ENCODE peak calls at places on chromosomes 6 and 20, in eight cellular contexts. H is spleen, B is heart left ventricle, U is tibial nerve, E is adrenal gland, M is IMR-90, I is vagina, D is A549. Q is an unnamed sample.

GRCh38 chr6:161088676-161089328 is 97.2 kb downstream of the MAP3K4 start:
- DNase-seq in M (peak; percentile 33), U (no peak), I (no peak), H (no peak), D (no peak), E (no peak), B (no peak), Q (no peak)

GRCh38 chr6:25922301-25922700 is 8.2 kb downstream of the SLC17A2 start:
- DNase-seq in D (no peak), E (no peak), B (peak; percentile 28), H (no peak), I (no peak), M (no peak), U (peak; percentile 35), Q (no peak)

GRCh38 chr6:106787327-106788196 is 158.2 kb downstream of the QRSL1 start:
- DNase-seq in I (no peak), U (no peak), E (no peak), M (no peak), B (no peak), D (peak; percentile 59), H (no peak), Q (peak; percentile 73)

GRCh38 chr6:113464536-113464935 is 392.6 kb upstream of the MARCKS start:
- DNase-seq in M (no peak), U (no peak), I (no peak), B (no peak), H (no peak), E (no peak), D (no peak), Q (no peak)

GRCh38 chr20:45359406-45360148 is 3.4 kb upstream of the SYS1 start:
- DNase-seq in E (no peak), I (no peak), H (no peak), M (no peak), B (no peak), D (no peak), U (no peak), Q (peak; percentile 62)

GRCh38 chr20:22925613-22925983 is 109.5 kb upstream of the SSTR4 start:
- DNase-seq in E (no peak), M (no peak), B (no peak), I (no peak), H (no peak), D (no peak), U (no peak), Q (no peak)

GRCh38 chr6:107712523-107713213 is 111.4 kb downstream of the SCML4 start:
- DNase-seq in D (no peak), H (no peak), U (no peak), E (no peak), M (peak; percentile 86), B (no peak), I (peak; percentile 79), Q (no peak)

GRCh38 chr6:106513813-106514212 is 115.5 kb downstream of the RTN4IP1 start:
- DNase-seq in E (no peak), I (no peak), D (no peak), M (no peak), H (no peak), B (no peak), U (no peak), Q (no peak)

GRCh38 chr6:1117530-1118286 is 194.2 kb upstream of the FOXQ1 start:
- DNase-seq in E (no peak), U (no peak), M (no peak), B (no peak), H (no peak), D (no peak), I (peak; percentile 64), Q (no peak)

GRCh38 chr6:167722634-167723309 is 103.9 kb upstream of the AFDN start:
- DNase-seq in M (no peak), I (no peak), B (peak; percentile 39), H (peak; percentile 71), E (no peak), D (no peak), U (no peak), Q (no peak)

GRCh38 chr20:1215386-1216170 is 10.3 kb upstream of the RAD21L1 start:
- DNase-seq in H (no peak), D (no peak), I (no peak), E (no peak), B (no peak), M (no peak), U (no peak), Q (no peak)

GRCh38 chr6:165749163-165749562 is 86.1 kb upstream of the PDE10A start:
- DNase-seq in I (no peak), H (no peak), M (no peak), D (no peak), E (no peak), B (no peak), U (no peak), Q (no peak)

GRCh38 chr6:12232339-12232738 is 57.8 kb upstream of the EDN1 start:
- DNase-seq in D (no peak), I (no peak), M (peak; percentile 28), B (no peak), H (no peak), E (no peak), U (no peak), Q (no peak)

GRCh38 chr20:55160022-55160421 is 684.6 kb downstream of the DOK5 start:
- DNase-seq in D (no peak), B (no peak), M (no peak), U (no peak), E (no peak), H (no peak), I (no peak), Q (no peak)

GRCh38 chr20:49431345-49431744 is 51.1 kb downstream of the KCNB1 start:
- DNase-seq in U (no peak), B (no peak), I (no peak), H (no peak), M (no peak), D (peak; percentile 56), E (no peak), Q (no peak)

GRCh38 chr20:21505161-21505809 is 8.6 kb downstream of the NKX2-2 start:
- DNase-seq in D (peak; percentile 70), H (peak; percentile 91), U (peak; percentile 73), I (no peak), B (peak; percentile 61), M (peak; percentile 22), E (peak; percentile 73), Q (peak; percentile 71)

GRCh38 chr6:141744971-141745370 is 387.8 kb upstream of the GJE1 start:
- DNase-seq in M (no peak), E (no peak), B (no peak), H (no peak), D (no peak), I (no peak), U (no peak), Q (no peak)

GRCh38 chr6:99603421-99604160 is 3.0 kb upstream of the PRDM13 start:
- DNase-seq in M (peak; percentile 8), E (no peak), H (peak; percentile 78), U (no peak), B (no peak), D (peak; percentile 14), I (no peak), Q (no peak)

GRCh38 chr20:31718952-31719643 is 3.6 kb downstream of the BCL2L1 start:
- DNase-seq in U (no peak), B (no peak), D (no peak), H (no peak), M (no peak), I (no peak), E (no peak), Q (no peak)
- TF ChIP-seq POLR2A in U (peak; percentile 26), B (no peak), D (no peak), H (no peak), M (no peak), I (no peak), E (no peak), Q (peak; percentile 45)

GRCh38 chr6:27168586-27169443 is 78.7 kb upstream of the PRSS16 start:
- DNase-seq in U (no peak), B (no peak), H (no peak), E (no peak), M (peak; percentile 97), D (no peak), I (no peak), Q (no peak)
- H3K27ac ChIP-seq in U (no peak overlapping the region), B (no peak overlapping the region), H (no peak overlapping the region), E (no peak overlapping the region), M (peak overlapping the region; percentile 100), D (no peak overlapping the region), I (no peak overlapping the region), Q (no peak overlapping the region)

GRCh38 chr6:3520541-3521220 is 63.8 kb upstream of the SLC22A23 start:
- DNase-seq in E (no peak), M (peak; percentile 31), I (no peak), D (no peak), U (no peak), B (no peak), H (no peak), Q (no peak)

GRCh38 chr6:3523966-3524365 is 67.1 kb upstream of the SLC22A23 start:
- DNase-seq in M (no peak), D (no peak), I (no peak), H (no peak), B (no peak), E (no peak), U (no peak), Q (no peak)

GRCh38 chr6:3524461-3524860 is 67.6 kb upstream of the SLC22A23 start:
- DNase-seq in B (no peak), E (no peak), H (no peak), D (no peak), M (no peak), U (no peak), I (no peak), Q (no peak)

GRCh38 chr6:3523288-3523670 is 66.4 kb upstream of the SLC22A23 start:
- DNase-seq in D (no peak), E (no peak), U (no peak), M (peak; percentile 7), H (no peak), I (no peak), B (no peak), Q (no peak)

DNA sequence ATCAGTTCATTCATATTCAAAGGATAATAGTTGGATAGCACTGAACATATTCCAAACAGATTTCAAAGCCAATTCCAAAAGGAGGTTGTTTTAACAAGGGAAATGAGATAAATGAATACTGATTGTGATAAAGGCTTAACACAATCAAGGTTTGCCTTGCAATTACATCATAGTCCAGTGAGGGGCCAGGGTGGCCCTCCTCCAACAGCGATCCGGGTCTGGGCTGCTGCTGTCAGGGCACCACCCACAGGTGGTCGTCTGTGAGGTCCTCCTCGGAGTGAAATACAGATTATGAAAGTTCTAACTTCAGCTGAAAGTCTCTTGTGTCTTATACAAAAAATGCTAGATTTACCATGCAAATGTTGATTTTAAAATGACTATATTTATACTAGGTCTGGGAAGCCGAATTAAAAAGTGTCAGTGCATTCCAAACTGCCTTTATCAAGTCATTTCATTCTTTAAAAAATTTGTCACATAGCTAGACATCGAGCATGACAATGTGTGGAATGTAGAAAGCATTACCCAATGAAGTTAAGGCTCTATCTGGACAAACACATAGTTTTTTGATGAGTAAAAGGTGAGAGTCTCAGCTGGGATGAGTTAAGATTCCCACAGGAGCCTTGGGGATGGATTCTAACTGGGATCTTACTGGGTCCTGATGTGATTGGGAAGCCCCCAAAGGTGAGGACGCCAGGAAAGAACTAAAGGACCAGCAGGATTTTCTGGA is 65.9 kb upstream of the SLC22A23 start:
- DNase-seq in H (no peak), I (no peak), B (no peak), D (peak; percentile 18), U (no peak), E (no peak), M (peak; percentile 91), Q (no peak)
- TF ChIP-seq POLR2A in H (no peak), I (no peak), B (no peak), D (no peak), U (no peak), E (no peak), M (no peak), Q (no peak)

DNA sequence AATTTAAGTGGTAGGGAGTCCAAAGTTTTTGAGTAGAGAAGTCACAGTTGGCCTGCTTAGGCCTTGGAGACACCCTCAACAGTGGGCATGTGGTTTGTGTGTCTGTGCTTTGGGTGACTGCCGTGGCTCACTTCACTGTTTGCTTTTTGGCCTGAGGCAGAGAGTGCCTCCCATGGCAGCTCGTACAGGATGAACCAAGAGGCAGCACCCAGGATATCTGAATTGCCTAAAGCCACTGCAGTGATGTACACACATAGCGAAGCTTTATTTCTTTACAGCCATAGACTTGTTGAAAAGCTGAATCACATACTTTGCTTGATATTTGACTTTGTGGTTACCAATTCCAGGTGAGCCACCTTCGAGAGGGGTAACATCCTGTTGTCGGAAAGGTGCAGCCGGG is 21.6 kb downstream of the RREB1 start:
- DNase-seq in I (no peak), M (no peak), H (no peak), B (no peak), E (no peak), U (no peak), D (no peak), Q (no peak)
- H3K27ac ChIP-seq in I (peak overlapping the region; percentile 46), M (no peak overlapping the region), H (peak overlapping the region; percentile 77), B (peak overlapping the region; percentile 58), E (peak overlapping the region; percentile 77), U (no peak overlapping the region), D (peak overlapping the region; percentile 79), Q (peak overlapping the region; percentile 90)